ENCODE peak calls at places on chromosome 19, in seven cellular contexts. One of them, this sample, is unnamed.

GRCh38 chr19:6214881-6215541 is 64.8 kb downstream of the MLLT1 start:
- DNase-seq in stimulated activated CD4-positive, alpha-beta T cell treated with anti-CD3 and anti-CD28 coated beads, Interleukin-2, amount 100 ng/mL, for 24 hours: no peak
- DNase-seq in pons: no peak
- DNase-seq in HT-29: no peak
- DNase-seq in NCI-H2171: no peak
- DNase-seq in A549: no peak
- DNase-seq in COR-L47: no peak
- DNase-seq in this sample: peak

GRCh38 chr19:47398707-47399106 is 20.6 kb downstream of the MEIS3 start:
- DNase-seq in stimulated activated CD4-positive, alpha-beta T cell treated with anti-CD3 and anti-CD28 coated beads, Interleukin-2, amount 100 ng/mL, for 24 hours: no peak
- DNase-seq in pons: no peak
- DNase-seq in HT-29: no peak
- DNase-seq in NCI-H2171: no peak
- DNase-seq in A549: no peak
- DNase-seq in COR-L47: no peak
- DNase-seq in this sample: no peak

GRCh38 chr19:39924389-39924788 is 10.0 kb downstream of the FCGBP start:
- DNase-seq in stimulated activated CD4-positive, alpha-beta T cell treated with anti-CD3 and anti-CD28 coated beads, Interleukin-2, amount 100 ng/mL, for 24 hours: no peak
- DNase-seq in pons: no peak
- DNase-seq in HT-29: no peak
- DNase-seq in NCI-H2171: no peak
- DNase-seq in A549: no peak
- DNase-seq in COR-L47: no peak
- DNase-seq in this sample: no peak

GRCh38 chr19:32748497-32748896 is 28.9 kb downstream of the TDRD12 start:
- DNase-seq in stimulated activated CD4-positive, alpha-beta T cell treated with anti-CD3 and anti-CD28 coated beads, Interleukin-2, amount 100 ng/mL, for 24 hours: no peak
- DNase-seq in pons: no peak
- DNase-seq in HT-29: peak
- DNase-seq in NCI-H2171: peak
- DNase-seq in A549: peak
- DNase-seq in COR-L47: peak
- DNase-seq in this sample: no peak

GRCh38 chr19:40740747-40741146 is 9.5 kb downstream of the ACTMAP start:
- DNase-seq in stimulated activated CD4-positive, alpha-beta T cell treated with anti-CD3 and anti-CD28 coated beads, Interleukin-2, amount 100 ng/mL, for 24 hours: no peak
- DNase-seq in pons: no peak
- DNase-seq in HT-29: no peak
- DNase-seq in NCI-H2171: no peak
- DNase-seq in A549: no peak
- DNase-seq in COR-L47: no peak
- DNase-seq in this sample: no peak

GRCh38 chr19:56837004-56837403 is 3.5 kb downstream of the PEG3 start:
- DNase-seq in stimulated activated CD4-positive, alpha-beta T cell treated with anti-CD3 and anti-CD28 coated beads, Interleukin-2, amount 100 ng/mL, for 24 hours: no peak
- DNase-seq in pons: no peak
- DNase-seq in HT-29: no peak
- DNase-seq in NCI-H2171: no peak
- DNase-seq in A549: no peak
- DNase-seq in COR-L47: no peak
- DNase-seq in this sample: peak

GRCh38 chr19:35755550-35756371 is 1.1 kb downstream of the HSPB6 start:
- DNase-seq in stimulated activated CD4-positive, alpha-beta T cell treated with anti-CD3 and anti-CD28 coated beads, Interleukin-2, amount 100 ng/mL, for 24 hours: peak
- DNase-seq in pons: no peak
- DNase-seq in HT-29: peak
- DNase-seq in NCI-H2171: peak
- DNase-seq in A549: no peak
- DNase-seq in COR-L47: no peak
- DNase-seq in this sample: peak

GRCh38 chr19:3966051-3967017 is 4.6 kb downstream of the DAPK3 start:
- DNase-seq in stimulated activated CD4-positive, alpha-beta T cell treated with anti-CD3 and anti-CD28 coated beads, Interleukin-2, amount 100 ng/mL, for 24 hours: no peak
- DNase-seq in pons: no peak
- DNase-seq in HT-29: no peak
- DNase-seq in NCI-H2171: no peak
- DNase-seq in A549: no peak
- DNase-seq in COR-L47: no peak
- DNase-seq in this sample: peak

GRCh38 chr19:4390862-4391693 is 9.3 kb downstream of the SH3GL1 start:
- DNase-seq in stimulated activated CD4-positive, alpha-beta T cell treated with anti-CD3 and anti-CD28 coated beads, Interleukin-2, amount 100 ng/mL, for 24 hours: no peak
- DNase-seq in pons: no peak
- DNase-seq in HT-29: no peak
- DNase-seq in NCI-H2171: peak
- DNase-seq in A549: no peak
- DNase-seq in COR-L47: no peak
- DNase-seq in this sample: no peak

GRCh38 chr19:14686411-14686810 is 3.4 kb upstream of the ZNF333 start:
- DNase-seq in stimulated activated CD4-positive, alpha-beta T cell treated with anti-CD3 and anti-CD28 coated beads, Interleukin-2, amount 100 ng/mL, for 24 hours: peak
- DNase-seq in pons: no peak
- DNase-seq in HT-29: peak
- DNase-seq in NCI-H2171: no peak
- DNase-seq in A549: no peak
- DNase-seq in COR-L47: peak
- DNase-seq in this sample: no peak

GRCh38 chr19:46803555-46803954 is 15.2 kb upstream of the SLC1A5 start:
- DNase-seq in stimulated activated CD4-positive, alpha-beta T cell treated with anti-CD3 and anti-CD28 coated beads, Interleukin-2, amount 100 ng/mL, for 24 hours: no peak
- DNase-seq in pons: no peak
- DNase-seq in HT-29: peak
- DNase-seq in NCI-H2171: no peak
- DNase-seq in A549: no peak
- DNase-seq in COR-L47: no peak
- DNase-seq in this sample: no peak

This sample was measured in ovary.